ENCODE peak calls at places on chromosomes 13 and 19, in nine cellular contexts. S, R, X, F, C, O, Z, E and K are unnamed samples.
A peak's percentile ranks its signal among the peaks of the same experiment; 100 is the strongest.

GRCh38 chr19:52142001-52142595 is 2.4 kb upstream of the ZNF616 start:
- DNase-seq in F (no peak), C (no peak), O (no peak), R (no peak), X (no peak), S (no peak), Z (no peak), E (no peak), K (no peak)

GRCh38 chr13:92838786-92839185 is 387.8 kb upstream of the GPC6 start:
- DNase-seq in R (no peak), F (no peak), O (no peak), C (peak; percentile 51), E (peak; percentile 34), Z (no peak), S (peak; percentile 90), X (no peak), K (no peak)

GRCh38 chr19:47479701-47480503 is 4.1 kb downstream of the KPTN start:
- DNase-seq in F (no peak), C (no peak), E (no peak), X (no peak), O (no peak), R (no peak), S (no peak), Z (no peak), K (no peak)

GRCh38 chr13:99151516-99151915 is 49.1 kb upstream of the UBAC2 start:
- DNase-seq in S (peak; percentile 63), Z (no peak), O (no peak), F (no peak), X (no peak), C (peak; percentile 53), R (no peak), E (peak; percentile 78), K (no peak)

GRCh38 chr13:42750858-42751257 is 30.5 kb upstream of the FAM216B start:
- DNase-seq in S (no peak), F (no peak), E (no peak), R (no peak), Z (no peak), X (no peak), O (no peak), C (no peak), K (no peak)

GRCh38 chr13:31625115-31625514 is 114.2 kb upstream of the RXFP2 start:
- DNase-seq in R (no peak), F (no peak), X (no peak), O (no peak), Z (no peak), C (no peak), S (peak; percentile 66), E (no peak), K (no peak)

GRCh38 chr13:23372264-23372905 is 61.1 kb downstream of the SACS start:
- DNase-seq in C (peak; percentile 25), X (no peak), Z (no peak), O (no peak), R (no peak), E (peak; percentile 32), F (no peak), S (peak; percentile 82), K (no peak)

GRCh38 chr13:107205318-107206112 is 637.6 kb upstream of the ARGLU1 start:
- DNase-seq in C (peak; percentile 66), X (peak; percentile 66), S (peak; percentile 72), O (no peak), F (peak; percentile 58), E (peak; percentile 39), R (peak; percentile 60), Z (peak; percentile 76), K (peak; percentile 81)

GRCh38 chr13:54162069-54162468 is 1133.5 kb downstream of the OLFM4 start:
- DNase-seq in X (no peak), C (no peak), S (no peak), Z (no peak), R (no peak), F (no peak), E (no peak), O (no peak), K (no peak)

GRCh38 chr13:51620165-51620983 is 36.1 kb downstream of the WDFY2 start:
- DNase-seq in O (no peak), S (no peak), C (no peak), E (no peak), X (no peak), R (no peak), F (no peak), Z (no peak), K (no peak)

GRCh38 chr13:30744056-30744684 is 8.8 kb downstream of the ALOX5AP start:
- DNase-seq in S (no peak), X (peak; percentile 54), C (peak; percentile 96), R (peak; percentile 74), Z (no peak), O (no peak), F (no peak), E (no peak), K (no peak)

GRCh38 chr19:6056801-6057650 is 53.3 kb downstream of the RFX2 start:
- DNase-seq in S (peak; percentile 97), C (no peak), X (peak; percentile 76), R (no peak), E (peak; percentile 95), O (peak; percentile 84), F (peak; percentile 62), Z (no peak), K (peak; percentile 64)

GRCh38 chr19:46517471-46517870 is 21.8 kb upstream of the PNMA8B start:
- DNase-seq in F (no peak), X (no peak), Z (no peak), R (no peak), E (no peak), O (no peak), S (no peak), C (no peak), K (no peak)

GRCh38 chr13:52779028-52779612 is 39.5 kb upstream of the CNMD start:
- DNase-seq in O (no peak), C (no peak), Z (no peak), R (no peak), S (no peak), X (no peak), F (no peak), E (no peak), K (no peak)

GRCh38 chr13:106063591-106064308 is 471.7 kb downstream of the EFNB2 start:
- DNase-seq in F (no peak), X (no peak), Z (no peak), C (no peak), E (peak; percentile 78), R (no peak), O (no peak), S (peak; percentile 42), K (no peak)

GRCh38 chr19:51294977-51295375 is 16.5 kb upstream of the IGLON5 start:
- DNase-seq in X (no peak), F (no peak), R (no peak), O (no peak), C (no peak), S (no peak), E (no peak), Z (no peak), K (no peak)

GRCh38 chr19:5588441-5588840 is 20.7 kb upstream of the TINCR start:
- DNase-seq in F (no peak), R (no peak), X (peak; percentile 11), E (no peak), C (no peak), S (no peak), O (no peak), Z (no peak), K (no peak)

GRCh38 chr13:45370922-45371406 is 30.0 kb upstream of the TPT1 start:
- DNase-seq in S (peak; percentile 88), F (peak; percentile 26), R (peak; percentile 63), Z (peak; percentile 65), X (peak; percentile 76), E (peak; percentile 36), O (peak; percentile 8), C (peak; percentile 30), K (peak; percentile 80)

GRCh38 chr19:4495471-4495870 is 22.8 kb downstream of the PLIN4 start:
- DNase-seq in F (no peak), S (no peak), X (peak; percentile 49), Z (no peak), C (peak; percentile 34), E (no peak), O (no peak), R (peak; percentile 30), K (no peak)
- TF ChIP-seq CTCF in F (no peak), S (peak; percentile 5), X (no peak), Z (peak; percentile 17), C (peak; percentile 47), E (peak; percentile 15), O (no peak), R (no peak), K (no peak)

DNA sequence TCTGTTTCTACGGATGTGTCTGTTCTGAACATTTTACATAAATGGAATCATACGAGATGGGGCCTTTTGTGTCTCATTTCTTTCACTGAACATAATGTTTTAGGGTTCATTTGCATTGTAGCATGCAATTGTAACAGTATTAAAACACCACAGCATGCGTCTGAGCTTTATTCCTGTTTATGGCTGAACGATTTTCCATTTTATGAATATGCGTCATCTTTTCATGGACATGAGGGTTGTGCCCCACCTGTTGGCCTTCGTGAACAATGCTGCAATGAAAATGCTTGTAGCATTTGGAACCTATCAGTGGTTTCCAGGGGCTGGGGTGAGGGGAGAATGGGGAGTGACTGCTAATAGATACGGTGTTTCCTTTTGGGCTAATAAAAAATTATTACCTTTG is 5.1 kb downstream of the OR10H1 start:
- DNase-seq in E (no peak), Z (no peak), X (peak; percentile 41), O (no peak), R (no peak), S (no peak), F (no peak), C (peak; percentile 20), K (no peak)
- TF ChIP-seq CTCF in E (no peak), Z (no peak), X (peak; percentile 19), O (no peak), R (no peak), S (no peak), F (no peak), C (peak; percentile 23), K (no peak)

GRCh38 chr13:66948910-66949309 is 281.2 kb downstream of the PCDH9 start:
- DNase-seq in O (no peak), Z (no peak), R (no peak), X (no peak), E (no peak), S (no peak), F (no peak), C (no peak), K (no peak)

GRCh38 chr13:66950666-66951065 is 279.5 kb downstream of the PCDH9 start:
- DNase-seq in C (no peak), X (no peak), E (no peak), O (no peak), R (no peak), F (no peak), S (no peak), Z (no peak), K (no peak)

GRCh38 chr13:66951426-66951825 is 278.7 kb downstream of the PCDH9 start:
- DNase-seq in X (no peak), E (no peak), C (no peak), S (no peak), F (no peak), O (no peak), R (no peak), Z (no peak), K (no peak)

GRCh38 chr13:66952507-66952906 is 277.6 kb downstream of the PCDH9 start:
- DNase-seq in Z (no peak), O (no peak), R (no peak), S (no peak), C (no peak), E (no peak), F (no peak), X (no peak), K (no peak)
- TF ChIP-seq CTCF in Z (no peak), O (no peak), R (no peak), S (no peak), C (no peak), E (no peak), F (no peak), X (no peak), K (no peak)

GRCh38 chr19:13959962-13960862 is 7.9 kb downstream of the DCAF15 start:
- DNase-seq in C (no peak), S (no peak), Z (no peak), F (no peak), X (no peak), E (no peak), O (no peak), R (peak; percentile 50), K (no peak)
- TF ChIP-seq CTCF in C (peak; percentile 13), S (peak; percentile 22), Z (peak; percentile 34), F (no peak), X (no peak), E (peak; percentile 68), O (no peak), R (peak; percentile 27), K (peak; percentile 54)